ENCODE peak calls at places on chromosomes 6 and 20, in eight cellular contexts. N is transverse colon; J is MM.1S; P is esophagus squamous epithelium; T is adrenal gland; D is neural progenitor cell; M is CD8-positive, alpha-beta memory T cell; X is lung. H is an unnamed sample.

GRCh38 chr20:19976595-19977372 is 40.4 kb upstream of the NAA20 start:
- DNase-seq in M (no peak), J (no peak), X (peak; percentile 66), T (peak; percentile 57), P (no peak), D (peak; percentile 60), N (no peak), H (peak; percentile 90)

GRCh38 chr6:105174512-105174911 is 5.3 kb downstream of the POPDC3 start:
- DNase-seq in X (no peak), M (no peak), D (no peak), T (no peak), P (no peak), N (no peak), J (no peak), H (no peak)

GRCh38 chr6:165876568-165876967 is 213.5 kb upstream of the PDE10A start:
- DNase-seq in N (peak; percentile 50), M (no peak), T (peak; percentile 59), D (no peak), P (no peak), X (no peak), J (no peak), H (no peak)

GRCh38 chr6:35309611-35310264 is 12.1 kb downstream of the DEF6 start:
- DNase-seq in X (no peak), T (no peak), N (no peak), J (no peak), M (no peak), D (no peak), P (no peak), H (no peak)

GRCh38 chr6:21265264-21266044 is 328.1 kb upstream of the SOX4 start:
- DNase-seq in J (no peak), X (no peak), T (no peak), N (no peak), D (no peak), P (no peak), M (no peak), H (no peak)

GRCh38 chr6:158649289-158650143 is at the start of gene SYTL3:
- DNase-seq in D (no peak), T (peak; percentile 49), J (peak; percentile 34), X (peak; percentile 76), P (peak; percentile 14), N (peak; percentile 76), M (peak; percentile 67), H (peak; percentile 80)

GRCh38 chr20:1800777-1801176 is 94.4 kb upstream of the SIRPA start:
- DNase-seq in N (no peak), M (no peak), D (peak; percentile 19), T (no peak), J (peak; percentile 52), X (no peak), P (no peak), H (no peak)

GRCh38 chr6:134190883-134191282 is 127.0 kb downstream of the SGK1 start:
- DNase-seq in P (no peak), M (no peak), J (peak; percentile 56), X (no peak), D (no peak), N (no peak), T (no peak), H (no peak)

GRCh38 chr6:32332433-32332832 is 39.3 kb downstream of the TSBP1 start:
- DNase-seq in T (no peak), D (no peak), N (no peak), M (no peak), P (no peak), X (no peak), J (no peak), H (no peak)

GRCh38 chr6:133047065-133047665 is 194.0 kb upstream of the EYA4 start:
- DNase-seq in X (no peak), T (no peak), N (no peak), J (no peak), M (no peak), D (no peak), P (no peak), H (no peak)

GRCh38 chr6:112049051-112049799 is 4.7 kb upstream of the CCN6 start:
- DNase-seq in M (no peak), D (no peak), N (no peak), T (no peak), X (no peak), J (no peak), P (no peak), H (no peak)

GRCh38 chr20:48912065-48912464 is 9.4 kb upstream of the ARFGEF2 start:
- DNase-seq in M (no peak), X (no peak), P (no peak), D (no peak), N (peak; percentile 48), T (no peak), J (peak; percentile 90), H (no peak)

GRCh38 chr20:50339196-50339901 is 148.7 kb downstream of the CEBPB start:
- DNase-seq in X (no peak), D (peak; percentile 29), J (no peak), T (no peak), P (no peak), M (no peak), N (no peak), H (no peak)

GRCh38 chr6:40735126-40735920 is 148.2 kb upstream of the LRFN2 start:
- DNase-seq in X (no peak), T (no peak), M (no peak), P (no peak), J (no peak), D (no peak), N (no peak), H (no peak)

GRCh38 chr6:56902551-56903464 is 52.1 kb upstream of the BEND6 start:
- DNase-seq in N (no peak), M (no peak), D (peak; percentile 33), J (peak; percentile 47), T (no peak), X (no peak), P (no peak), H (no peak)

GRCh38 chr6:5308066-5308465 is 46.8 kb downstream of the FARS2 start:
- DNase-seq in D (no peak), N (no peak), P (no peak), J (no peak), M (no peak), T (no peak), X (no peak), H (no peak)

DNA sequence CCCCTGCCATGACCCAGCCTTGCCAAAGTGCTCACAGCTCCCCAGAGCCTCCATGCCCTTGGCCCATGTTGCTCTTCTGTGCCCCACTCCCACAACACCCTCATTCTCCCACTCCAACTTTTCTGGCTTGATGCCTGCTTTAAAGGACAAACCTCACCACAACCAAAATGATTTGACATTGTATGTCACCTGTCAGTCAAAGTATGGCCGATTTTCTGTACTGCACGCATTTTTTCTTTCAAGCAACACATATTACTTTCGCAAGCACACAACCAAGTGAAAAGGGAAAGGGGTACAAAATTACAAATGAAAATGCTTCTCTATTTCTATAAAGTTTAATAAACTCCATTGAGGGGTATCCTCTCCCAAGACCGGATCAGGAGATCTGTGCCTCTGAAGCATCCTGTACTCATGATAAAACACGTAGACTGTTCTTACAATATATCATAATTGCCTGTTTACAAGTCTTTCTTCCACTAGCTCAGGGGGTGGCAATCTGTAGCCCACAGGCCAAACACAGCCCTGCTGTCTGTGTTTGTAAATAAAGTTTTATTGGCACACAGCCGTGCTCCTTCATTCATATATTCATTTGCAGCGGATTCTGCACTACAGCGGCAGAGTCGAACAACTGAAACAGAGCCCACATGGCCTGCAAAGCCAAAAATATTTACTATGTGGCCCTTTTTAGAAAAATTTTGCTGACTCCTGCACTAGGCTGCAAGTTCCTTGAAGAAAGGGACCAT is 32.5 kb downstream of the SLC22A23 start:
- DNase-seq in N (no peak), P (no peak), J (no peak), D (no peak), T (no peak), M (no peak), X (no peak), H (no peak)
- H3K4me3 ChIP-seq in N (no peak overlapping the region), P (no peak overlapping the region), J (no peak overlapping the region), D (no peak overlapping the region), T (no peak overlapping the region), M (no peak overlapping the region), X (no peak overlapping the region), H (no peak overlapping the region)

GRCh38 chr20:59273699-59274380 is 26.6 kb upstream of the EDN3 start:
- DNase-seq in M (no peak), X (no peak), J (no peak), D (no peak), T (no peak), P (no peak), N (no peak), H (no peak)

GRCh38 chr20:59265298-59265697 is 35.1 kb upstream of the EDN3 start:
- DNase-seq in P (no peak), N (no peak), M (no peak), J (no peak), T (no peak), X (no peak), D (no peak), H (no peak)

GRCh38 chr20:59269396-59270025 is 30.9 kb upstream of the EDN3 start:
- DNase-seq in M (no peak), D (peak; percentile 13), P (no peak), J (no peak), X (no peak), T (no peak), N (no peak), H (no peak)

GRCh38 chr20:59268827-59269226 is 31.6 kb upstream of the EDN3 start:
- DNase-seq in D (peak; percentile 13), T (no peak), P (no peak), M (no peak), J (no peak), N (no peak), X (no peak), H (no peak)

GRCh38 chr20:59270380-59270779 is 30.0 kb upstream of the EDN3 start:
- DNase-seq in M (no peak), D (no peak), J (no peak), T (no peak), X (no peak), P (no peak), N (no peak), H (no peak)
- H3K27me3 ChIP-seq in M (no peaks in the 10 kb centered on the region), D (peaks cover 5% of the 10 kb centered on the region), J (peaks cover 97% of the 10 kb centered on the region), T (no peaks in the 10 kb centered on the region), X (no peaks in the 10 kb centered on the region), P (peaks cover 44% of the 10 kb centered on the region), N (peaks cover 28% of the 10 kb centered on the region), H (no peaks in the 10 kb centered on the region)

GRCh38 chr6:97392735-97393134 is 109.7 kb upstream of the MMS22L start:
- DNase-seq in T (no peak), D (no peak), P (no peak), N (no peak), M (no peak), J (no peak), X (no peak), H (no peak)

GRCh38 chr6:97396880-97397279 is 113.9 kb upstream of the MMS22L start:
- DNase-seq in N (no peak), J (no peak), T (no peak), X (no peak), P (no peak), D (no peak), M (no peak), H (no peak)

GRCh38 chr6:97399208-97399607 is 116.2 kb upstream of the MMS22L start:
- DNase-seq in P (no peak), N (no peak), T (no peak), M (no peak), X (no peak), J (no peak), D (no peak), H (no peak)

GRCh38 chr6:97394160-97394748 is 111.2 kb upstream of the MMS22L start:
- DNase-seq in N (peak; percentile 28), T (peak; percentile 60), D (peak; percentile 71), J (peak; percentile 65), X (peak; percentile 42), P (no peak), M (peak; percentile 15), H (no peak)
- H3K27ac ChIP-seq in N (no peak overlapping the region), T (no peak overlapping the region), D (no peak overlapping the region), J (no peak overlapping the region), X (no peak overlapping the region), P (no peak overlapping the region), M (no peak overlapping the region), H (no peak overlapping the region)

GRCh38 chr20:10436053-10436699 is 1.1 kb downstream of the SLX4IP start:
- DNase-seq in T (no peak), J (no peak), N (no peak), D (no peak), P (no peak), M (no peak), X (no peak), H (no peak)
- H3K4me3 ChIP-seq in T (no peak overlapping the region), J (no peak overlapping the region), N (peak overlapping the region; percentile 79), D (peak overlapping the region; percentile 69), P (peak overlapping the region; percentile 91), M (no peak overlapping the region), X (no peak overlapping the region), H (no peak overlapping the region)

H was measured in aorta.